ENCODE peak calls at places on chromosomes 5 and 9, in eight cellular contexts. V is kidney glomerular epithelial cell; E is activated naive CD4-positive, alpha-beta T cell; F is HCT116; S is ELR; R is SW 1271; J is D721Med; G is naive thymus-derived CD4-positive, alpha-beta T cell. T is an unnamed sample.

GRCh38 chr9:109118802-109119438 is 827 bp downstream of the TMEM245 start:
- DNase-seq in V (no peak), E (no peak), F (no peak), S (peak; percentile 51), R (no peak), J (no peak), G (no peak), T (no peak)

GRCh38 chr5:5584751-5585150 is 162.3 kb downstream of the ICE1 start:
- DNase-seq in V (no peak), E (no peak), F (no peak), S (no peak), R (no peak), J (no peak), G (no peak), T (no peak)

GRCh38 chr5:137659209-137659608 is 76.7 kb downstream of the KLHL3 start:
- DNase-seq in V (no peak), E (no peak), F (no peak), S (no peak), R (no peak), J (no peak), G (no peak), T (no peak)

GRCh38 chr9:126420643-126421564 is 94.3 kb downstream of the MVB12B start:
- DNase-seq in V (peak; percentile 39), E (no peak), F (peak; percentile 15), S (peak; percentile 75), R (no peak), J (no peak), G (no peak), T (no peak)

GRCh38 chr5:57834829-57835554 is 352.4 kb upstream of the ACTBL2 start:
- DNase-seq in V (peak; percentile 72), E (no peak), F (no peak), S (no peak), R (no peak), J (no peak), G (no peak), T (no peak)

GRCh38 chr5:45696206-45696836 is at the start of gene HCN1:
- DNase-seq in V (peak; percentile 46), E (no peak), F (no peak), S (no peak), R (peak; percentile 62), J (no peak), G (no peak), T (peak; percentile 65)

GRCh38 chr9:131744171-131744714 is 4.4 kb upstream of the RAPGEF1 start:
- DNase-seq in V (no peak), E (no peak), F (no peak), S (no peak), R (no peak), J (no peak), G (peak; percentile 60), T (peak; percentile 69)

GRCh38 chr9:69637801-69638200 is 34.4 kb downstream of the APBA1 start:
- DNase-seq in V (peak; percentile 57), E (no peak), F (no peak), S (peak; percentile 49), R (no peak), J (no peak), G (no peak), T (no peak)

GRCh38 chr9:136543280-136543679 is 2.6 kb downstream of the NOTCH1 start:
- DNase-seq in V (no peak), E (no peak), F (no peak), S (no peak), R (no peak), J (no peak), G (peak; percentile 45), T (no peak)

GRCh38 chr5:55864606-55865541 is 13.7 kb downstream of the IL31RA start:
- DNase-seq in V (no peak), E (no peak), F (no peak), S (no peak), R (no peak), J (no peak), G (no peak), T (no peak)

GRCh38 chr5:9149988-9150387 is 395.9 kb downstream of the SEMA5A start:
- DNase-seq in V (no peak), E (no peak), F (no peak), S (peak; percentile 98), R (peak; percentile 22), J (no peak), G (no peak), T (no peak)

GRCh38 chr5:179061025-179061424 is 852 bp downstream of the ZNF354C start:
- DNase-seq in V (no peak), E (no peak), F (no peak), S (no peak), R (no peak), J (no peak), G (no peak), T (no peak)

GRCh38 chr5:147177125-147177840 is 57.5 kb upstream of the STK32A start:
- DNase-seq in V (peak; percentile 78), E (no peak), F (no peak), S (peak; percentile 27), R (no peak), J (no peak), G (no peak), T (no peak)

GRCh38 chr9:130834371-130835311 is at the start of gene ABL1:
- DNase-seq in V (peak; percentile 85), E (peak; percentile 35), F (peak; percentile 49), S (peak; percentile 96), R (peak; percentile 78), J (peak; percentile 51), G (peak; percentile 62), T (peak; percentile 80)

GRCh38 chr5:126674145-126674544 is 73.4 kb downstream of the PHAX start:
- DNase-seq in V (no peak), E (no peak), F (no peak), S (no peak), R (no peak), J (no peak), G (no peak), T (peak; percentile 45)

GRCh38 chr9:35398651-35399335 is 91.1 kb upstream of the RUSC2 start:
- DNase-seq in V (no peak), E (no peak), F (no peak), S (no peak), R (no peak), J (no peak), G (no peak), T (no peak)

GRCh38 chr9:20191239-20191840 is 402.5 kb upstream of the SLC24A2 start:
- DNase-seq in V (no peak), E (no peak), F (no peak), S (peak; percentile 31), R (no peak), J (no peak), G (no peak), T (no peak)

GRCh38 chr5:162886717-162887116 is 550.7 kb upstream of the CCNG1 start:
- DNase-seq in V (no peak), E (no peak), F (no peak), S (no peak), R (no peak), J (no peak), G (no peak), T (no peak)

GRCh38 chr9:82418334-82418733 is 429.8 kb downstream of the SPATA31D1 start:
- DNase-seq in V (no peak), E (no peak), F (no peak), S (no peak), R (no peak), J (no peak), G (no peak), T (no peak)

GRCh38 chr5:32852535-32852934 is 141.4 kb downstream of the NPR3 start:
- DNase-seq in V (peak; percentile 98), E (no peak), F (no peak), S (peak; percentile 56), R (no peak), J (no peak), G (no peak), T (no peak)

GRCh38 chr9:128411373-128412119 is 9.1 kb upstream of the CERCAM start:
- DNase-seq in V (no peak), E (no peak), F (no peak), S (no peak), R (no peak), J (no peak), G (no peak), T (no peak)

GRCh38 chr9:686381-686813 is 155.1 kb upstream of the DMRT1 start:
- DNase-seq in V (no peak), E (no peak), F (no peak), S (peak; percentile 59), R (no peak), J (no peak), G (no peak), T (no peak)

GRCh38 chr5:39500656-39501295 is 76.0 kb upstream of the DAB2 start:
- DNase-seq in V (peak; percentile 58), E (no peak), F (no peak), S (peak; percentile 32), R (no peak), J (no peak), G (no peak), T (no peak)

GRCh38 chr9:37311938-37312730 is 110.4 kb upstream of the GRHPR start:
- DNase-seq in V (no peak), E (no peak), F (no peak), S (peak; percentile 86), R (no peak), J (no peak), G (no peak), T (no peak)

GRCh38 chr5:116300016-116300601 is 215.3 kb downstream of the COMMD10 start:
- DNase-seq in V (no peak), E (no peak), F (no peak), S (no peak), R (no peak), J (no peak), G (no peak), T (no peak)

GRCh38 chr9:129483467-129484324 is 137.2 kb downstream of the C9orf50 start:
- DNase-seq in V (peak; percentile 78), E (no peak), F (peak; percentile 72), S (peak; percentile 83), R (no peak), J (no peak), G (no peak), T (peak; percentile 66)

T was measured in small intestine.